ENCODE peak calls at places on chromosomes 4 and X, in ten cellular contexts. Q is adrenal gland, V is left ventricle myocardium inferior, J is PC-3, H is astrocyte of the spinal cord, B is tibial nerve, W is fibroblast of mammary gland, I is heart left ventricle, L is A673, T is Peyer's patch. P is an unnamed sample.

GRCh38 chrX:153685179-153685536 is 2.6 kb upstream of the SLC6A8 start:
- DNase-seq in J (no peak), V (no peak), H (no peak), Q (no peak), B (no peak), W (no peak), T (peak), I (no peak), L (no peak), P (no peak)

GRCh38 chr4:52298444-52298843 is 247.3 kb downstream of the SPATA18 start:
- DNase-seq in V (no peak), H (no peak), B (no peak), Q (no peak), T (no peak), J (peak), I (no peak), W (peak), L (no peak), P (no peak)

GRCh38 chr4:1491630-1492457 is 85.6 kb upstream of the NKX1-1 start:
- DNase-seq in I (no peak), B (no peak), J (no peak), T (peak), H (no peak), Q (no peak), W (no peak), V (no peak), L (no peak), P (peak)

GRCh38 chr4:167587361-167587760 is 353.1 kb upstream of the SPOCK3 start:
- DNase-seq in V (no peak), I (no peak), L (no peak), B (no peak), W (no peak), J (peak), H (no peak), T (no peak), Q (no peak), P (no peak)

GRCh38 chr4:74531952-74532794 is 87.2 kb downstream of the AREG start:
- DNase-seq in T (no peak), Q (no peak), W (peak), J (peak), I (no peak), B (no peak), L (peak), V (no peak), H (peak), P (no peak)

GRCh38 chr4:101304916-101305315 is 42.4 kb downstream of the PPP3CA start:
- DNase-seq in Q (no peak), V (no peak), T (no peak), W (no peak), I (no peak), B (no peak), J (peak), L (no peak), H (peak), P (no peak)

GRCh38 chrX:53022381-53022780 is 26.2 kb upstream of the GPR173 start:
- DNase-seq in T (no peak), J (no peak), V (no peak), H (no peak), W (no peak), L (no peak), I (no peak), Q (no peak), B (no peak), P (no peak)

GRCh38 chrX:69137371-69137881 is 27.8 kb downstream of the PJA1 start:
- DNase-seq in L (no peak), H (peak), B (no peak), Q (peak), I (no peak), T (no peak), V (no peak), J (no peak), W (peak), P (no peak)

GRCh38 chr4:112979881-112980421 is 69.5 kb upstream of the ANK2 start:
- DNase-seq in Q (no peak), W (no peak), L (no peak), H (no peak), B (no peak), I (no peak), V (no peak), J (no peak), T (no peak), P (no peak)

GRCh38 chr4:82823062-82823461 is 24.5 kb upstream of the SCD5 start:
- DNase-seq in L (no peak), B (no peak), H (peak), W (peak), Q (no peak), I (no peak), V (no peak), J (peak), T (no peak), P (no peak)

GRCh38 chr4:98546910-98547544 is 111.4 kb downstream of the TSPAN5 start:
- DNase-seq in T (no peak), J (no peak), V (no peak), W (peak), B (no peak), Q (peak), L (peak), H (peak), I (no peak), P (no peak)

GRCh38 chr4:90127223-90127705 is at the start of gene CCSER1:
- DNase-seq in Q (peak), L (peak), T (peak), W (peak), H (peak), I (peak), B (peak), V (peak), J (peak), P (peak)

GRCh38 chrX:117840645-117841044 is 276.0 kb downstream of the KLHL13 start:
- DNase-seq in T (no peak), I (no peak), Q (no peak), B (no peak), V (no peak), J (no peak), H (no peak), L (no peak), W (no peak), P (no peak)

GRCh38 chr4:45803994-45804393 is 319.9 kb downstream of the GABRG1 start:
- DNase-seq in B (no peak), I (no peak), L (no peak), W (no peak), H (no peak), T (no peak), V (no peak), Q (no peak), J (no peak), P (no peak)

GRCh38 chr4:185865901-185866328 is 53.9 kb upstream of the SORBS2 start:
- DNase-seq in L (no peak), H (peak), Q (no peak), T (no peak), J (peak), W (peak), B (no peak), V (peak), I (no peak), P (no peak)

GRCh38 chr4:141425124-141425523 is 204.4 kb downstream of the ZNF330 start:
- DNase-seq in V (no peak), T (no peak), H (peak), Q (no peak), J (peak), L (no peak), I (no peak), W (peak), B (no peak), P (no peak)

GRCh38 chrX:14095702-14096101 is 66.0 kb upstream of the GEMIN8 start:
- DNase-seq in V (no peak), T (peak), I (no peak), W (peak), B (no peak), J (peak), Q (peak), H (peak), L (peak), P (no peak)

GRCh38 chr4:174423257-174423944 is 98.9 kb downstream of the HPGD start:
- DNase-seq in L (peak), V (no peak), H (peak), W (peak), T (no peak), J (peak), B (no peak), I (no peak), Q (peak), P (no peak)

GRCh38 chr4:40205259-40206198 is 8.7 kb downstream of the RHOH start:
- DNase-seq in J (no peak), B (no peak), T (no peak), V (no peak), I (no peak), Q (no peak), W (no peak), H (no peak), L (no peak), P (no peak)

GRCh38 chr4:56260320-56260719 is 127.0 kb downstream of the AASDH start:
- DNase-seq in I (no peak), W (no peak), T (no peak), H (no peak), Q (no peak), B (no peak), V (no peak), J (no peak), L (no peak), P (no peak)

GRCh38 chr4:119656342-119656741 is 27.7 kb upstream of the PDE5A start:
- DNase-seq in W (no peak), I (no peak), V (no peak), T (no peak), H (no peak), J (no peak), L (no peak), Q (no peak), B (no peak), P (no peak)

GRCh38 chr4:40749717-40750460 is at the start of gene NSUN7:
- DNase-seq in Q (peak), H (peak), J (peak), L (peak), B (no peak), W (no peak), T (peak), V (peak), I (peak), P (peak)

DNA sequence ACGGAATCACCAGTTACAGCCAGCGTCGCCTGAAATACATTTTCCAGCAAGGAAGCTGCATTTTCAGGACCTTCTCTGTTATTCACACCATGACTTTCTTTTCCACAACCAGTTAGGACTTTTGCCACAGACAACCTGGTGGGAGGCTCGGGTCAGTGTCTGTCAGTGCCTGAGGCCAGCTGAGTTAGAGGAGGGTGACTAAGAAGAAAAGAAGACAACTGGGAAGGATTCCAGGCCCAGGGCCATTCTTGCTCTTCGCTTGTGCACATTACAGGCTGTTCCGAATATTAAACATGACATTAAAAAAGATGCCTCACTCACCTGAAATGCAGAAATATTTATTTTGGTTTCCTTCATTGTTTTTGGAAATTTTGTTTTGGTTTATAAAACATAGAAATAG is 21.4 kb upstream of the CENPU start:
- DNase-seq in I (no peak), T (no peak), V (no peak), W (peak), Q (peak), J (peak), H (peak), B (no peak), L (no peak), P (no peak)
- TF ChIP-seq CTCF in I (no peak), T (no peak), V (no peak), W (no peak), Q (no peak), J (no peak), H (no peak), B (no peak), L (no peak), P (no peak)

GRCh38 chrX:15854080-15854655 is 445 bp downstream of the AP1S2 start:
- DNase-seq in J (peak), T (peak), W (peak), B (peak), V (peak), I (peak), L (peak), Q (peak), H (no peak), P (peak)
- TF ChIP-seq CTCF in J (peak), T (peak), W (no peak), B (peak), V (peak), I (peak), L (peak), Q (no peak), H (peak), P (peak)

DNA sequence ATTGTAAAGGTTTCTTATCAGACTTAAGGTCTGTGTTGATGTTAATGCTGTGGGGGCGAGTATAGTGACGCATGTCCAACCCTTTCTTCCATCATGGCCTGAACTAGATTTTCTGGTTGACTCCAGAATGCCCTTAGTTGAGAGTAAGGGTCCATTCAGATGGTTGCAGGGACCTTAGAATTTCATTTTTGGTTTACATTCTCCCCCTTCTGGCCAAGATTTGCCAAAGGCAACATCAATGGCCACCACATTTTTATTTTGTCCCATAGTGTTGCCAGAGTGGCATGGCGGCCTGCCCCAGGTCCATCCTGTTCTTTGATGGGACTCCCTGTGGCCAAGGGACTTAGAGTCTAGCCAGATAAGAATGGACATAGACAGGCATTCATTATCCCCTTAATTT is 368.5 kb downstream of the GPM6A start:
- DNase-seq in H (no peak), T (no peak), B (no peak), J (peak), Q (no peak), L (no peak), W (no peak), V (no peak), I (no peak), P (no peak)
- TF ChIP-seq CTCF in H (peak), T (no peak), B (no peak), J (no peak), Q (no peak), L (peak), W (peak), V (no peak), I (no peak), P (no peak)

DNA sequence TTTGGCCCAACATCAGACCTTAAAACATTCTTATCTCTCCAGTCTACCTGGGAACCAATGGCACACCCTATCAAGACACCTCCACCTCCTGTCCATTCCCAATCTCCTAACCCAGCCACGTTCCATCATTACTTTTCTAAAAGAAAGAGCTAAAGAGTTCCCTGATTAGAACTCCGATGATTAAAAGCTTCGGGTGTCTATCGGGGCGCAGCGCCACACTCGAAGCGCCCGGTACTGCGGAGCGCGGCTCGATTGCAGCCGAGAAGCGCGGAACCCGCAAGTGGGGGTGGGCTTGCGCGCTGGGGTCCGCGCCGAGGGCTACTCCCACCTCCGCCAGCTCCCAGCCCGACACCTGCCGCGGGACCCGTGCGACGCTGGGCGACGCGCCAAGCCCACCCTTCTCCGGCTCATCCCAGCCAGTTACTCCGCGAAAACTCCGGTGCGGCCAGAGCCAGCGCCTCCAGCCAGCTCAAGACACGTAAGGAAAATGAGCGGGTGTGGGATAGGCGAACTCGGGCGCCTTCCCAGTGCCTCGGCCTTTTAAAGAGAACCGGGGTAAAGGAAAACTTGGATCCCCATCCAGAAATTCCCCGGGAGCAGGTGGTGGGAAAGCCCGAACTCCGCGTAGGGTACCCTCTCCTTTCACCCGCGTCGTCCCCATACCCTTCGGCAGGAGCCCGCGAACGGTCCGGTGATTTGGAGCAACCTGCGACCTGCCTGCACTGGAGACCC is 601 bp downstream of the NPY1R start:
- DNase-seq in L (peak), Q (no peak), T (peak), B (no peak), H (peak), W (peak), I (peak), V (peak), J (peak), P (peak)
- TF ChIP-seq CTCF in L (peak), Q (no peak), T (no peak), B (peak), H (peak), W (no peak), I (no peak), V (no peak), J (no peak), P (no peak)

P was measured in lower lobe of right lung.